ENCODE peak calls at places on chromosomes 3 and 15, in six cellular contexts. T is right cardiac atrium; P is Karpas-422; N is A549; D is colonic mucosa; E is CD8-positive, alpha-beta memory T cell. I is an unnamed sample. For H3K4me1, the result is how much of the 10 kb centered on the place peaks cover.

GRCh38 chr3:31172336-31172735 is 277.9 kb upstream of the GADL1 start:
- DNase-seq in T (no peak), P (no peak), N (no peak), D (no peak), E (no peak), I (no peak)

GRCh38 chr3:12046406-12046805 is 42.2 kb downstream of the SYN2 start:
- DNase-seq in T (no peak), P (no peak), N (peak), D (no peak), E (no peak), I (no peak)

GRCh38 chr3:142962520-142963265 is 781 bp downstream of the PAQR9 start:
- DNase-seq in T (no peak), P (no peak), N (no peak), D (no peak), E (no peak), I (no peak)

GRCh38 chr3:12117473-12117872 is 41.2 kb downstream of the TIMP4 start:
- DNase-seq in T (no peak), P (no peak), N (no peak), D (no peak), E (no peak), I (no peak)

GRCh38 chr15:64013179-64014043 is 32.9 kb downstream of the DAPK2 start:
- DNase-seq in T (no peak), P (no peak), N (no peak), D (peak), E (no peak), I (peak)

GRCh38 chr3:187648177-187648576 is 22.0 kb downstream of the SST start:
- DNase-seq in T (no peak), P (no peak), N (no peak), D (no peak), E (no peak), I (no peak)

GRCh38 chr3:54123538-54124196 is 1.3 kb downstream of the CACNA2D3 start:
- DNase-seq in T (no peak), P (no peak), N (no peak), D (no peak), E (no peak), I (no peak)

GRCh38 chr15:85543741-85544155 is 163.3 kb downstream of the AKAP13 start:
- DNase-seq in T (peak), P (no peak), N (no peak), D (peak), E (peak), I (no peak)

GRCh38 chr15:69786136-69786701 is 311.5 kb downstream of the TLE3 start:
- DNase-seq in T (no peak), P (no peak), N (no peak), D (no peak), E (no peak), I (no peak)

GRCh38 chr3:194723846-194724618 is 38.3 kb downstream of the FAM43A start:
- DNase-seq in T (no peak), P (no peak), N (no peak), D (no peak), E (no peak), I (no peak)

GRCh38 chr3:10723991-10724390 is 92.0 kb upstream of the SLC6A11 start:
- DNase-seq in T (no peak), P (no peak), N (no peak), D (no peak), E (no peak), I (no peak)

GRCh38 chr15:63040954-63041353 is 1.6 kb upstream of the TPM1 start:
- DNase-seq in T (no peak), P (no peak), N (no peak), D (no peak), E (no peak), I (no peak)

GRCh38 chr15:38252481-38253311 is at the start of gene SPRED1:
- DNase-seq in T (peak), P (peak), N (no peak), D (peak), E (peak), I (peak)

DNA sequence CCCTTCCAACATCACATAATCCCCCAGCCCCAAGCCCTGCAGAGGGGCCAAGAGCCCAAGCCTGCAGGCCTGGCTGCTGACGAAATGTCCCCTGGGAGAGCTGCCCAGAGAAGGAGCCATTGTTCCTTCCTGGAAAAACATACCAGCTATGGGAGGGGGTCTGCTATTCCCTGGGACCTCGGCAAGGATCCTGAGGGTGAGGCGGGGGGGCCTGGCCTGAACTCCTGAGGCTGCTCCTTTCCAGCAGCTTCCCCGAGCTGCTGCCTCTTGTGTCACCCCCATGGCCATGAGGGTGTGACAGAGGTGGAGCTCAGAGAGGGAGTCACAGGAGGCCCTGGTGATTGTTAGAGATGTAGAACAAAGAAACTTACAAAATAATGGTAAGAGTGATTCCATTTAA is 12.9 kb downstream of the LOXL1 start:
- DNase-seq in T (no peak), P (no peak), N (no peak), D (no peak), E (no peak), I (no peak)
- H3K4me1 ChIP-seq in T (under half), P (under half), N (under half), D (under half), E (under half), I (half or more)

GRCh38 chr3:50122071-50122470 is 33.1 kb upstream of the SEMA3F start:
- DNase-seq in T (no peak), P (no peak), N (no peak), D (peak), E (no peak), I (no peak)

GRCh38 chr3:50123394-50124361 is 31.4 kb upstream of the SEMA3F start:
- DNase-seq in T (no peak), P (no peak), N (no peak), D (no peak), E (no peak), I (peak)

GRCh38 chr3:50124363-50125226 is 30.5 kb upstream of the SEMA3F start:
- DNase-seq in T (no peak), P (no peak), N (no peak), D (no peak), E (no peak), I (no peak)

GRCh38 chr3:50121416-50122032 is 32.8 kb downstream of the RBM5 start:
- DNase-seq in T (peak), P (peak), N (peak), D (peak), E (peak), I (peak)

GRCh38 chr3:50122661-50123391 is 32.3 kb upstream of the SEMA3F start:
- DNase-seq in T (no peak), P (no peak), N (no peak), D (no peak), E (no peak), I (no peak)
- H3K4me1 ChIP-seq in T (under half), P (under half), N (under half), D (under half), E (under half), I (under half)

GRCh38 chr3:101577276-101577675 is 3.3 kb downstream of the PCNP start:
- DNase-seq in T (no peak), P (peak), N (no peak), D (no peak), E (no peak), I (no peak)
- H3K4me1 ChIP-seq in T (under half), P (half or more), N (under half), D (under half), E (half or more), I (under half)

GRCh38 chr3:52218026-52218425 is 7.4 kb downstream of the TLR9 start:
- DNase-seq in T (no peak), P (no peak), N (no peak), D (no peak), E (no peak), I (no peak)
- H3K4me1 ChIP-seq in T (under half), P (under half), N (under half), D (under half), E (half or more), I (half or more)

I was measured in PC-9.